ENCODE peak calls at places on chromosomes 5 and 9, in six cellular contexts. Z is sigmoid colon, L is AG10803, N is kidney, I is spleen, U is astrocyte of the spinal cord. P is an unnamed sample.

GRCh38 chr5:141680751-141681201 is 1.3 kb downstream of the ARAP3 start:
- DNase-seq in Z (no peak), L (no peak), N (no peak), I (no peak), U (no peak), P (peak; percentile 64)

GRCh38 chr9:122143296-122143695 is 16.3 kb downstream of the NDUFA8 start:
- DNase-seq in Z (no peak), L (no peak), N (no peak), I (no peak), U (no peak), P (no peak)

GRCh38 chr5:174307031-174307408 is 261.5 kb downstream of the NSG2 start:
- DNase-seq in Z (no peak), L (no peak), N (no peak), I (no peak), U (no peak), P (no peak)

GRCh38 chr5:98771389-98772109 is 1.9 kb upstream of the RGMB start:
- DNase-seq in Z (peak; percentile 80), L (peak; percentile 94), N (no peak), I (no peak), U (peak; percentile 96), P (peak; percentile 87)

GRCh38 chr5:159987031-159987674 is 21.8 kb upstream of the TTC1 start:
- DNase-seq in Z (peak; percentile 84), L (peak; percentile 55), N (peak; percentile 93), I (peak; percentile 95), U (peak; percentile 72), P (peak; percentile 85)

GRCh38 chr5:97425511-97425910 is 242.5 kb upstream of the RIOK2 start:
- DNase-seq in Z (no peak), L (no peak), N (no peak), I (peak; percentile 23), U (no peak), P (peak; percentile 7)

GRCh38 chr9:133737071-133737773 is 930 bp downstream of the SARDH start:
- DNase-seq in Z (peak; percentile 56), L (no peak), N (peak; percentile 72), I (no peak), U (no peak), P (no peak)

GRCh38 chr9:7844283-7844682 is 44.7 kb upstream of the DMAC1 start:
- DNase-seq in Z (no peak), L (no peak), N (no peak), I (no peak), U (peak; percentile 7), P (peak; percentile 38)

GRCh38 chr5:160183075-160183474 is 46.2 kb upstream of the FABP6 start:
- DNase-seq in Z (no peak), L (no peak), N (no peak), I (no peak), U (no peak), P (no peak)

GRCh38 chr5:1293997-1294838 is 650 bp downstream of the TERT start:
- DNase-seq in Z (peak; percentile 54), L (no peak), N (peak; percentile 70), I (peak; percentile 74), U (no peak), P (no peak)

GRCh38 chr5:123696948-123697347 is 185.0 kb downstream of the CSNK1G3 start:
- DNase-seq in Z (peak; percentile 85), L (peak; percentile 88), N (peak; percentile 60), I (no peak), U (no peak), P (peak; percentile 60)

GRCh38 chr9:137411670-137412380 is 11.1 kb downstream of the EXD3 start:
- DNase-seq in Z (peak; percentile 89), L (peak; percentile 76), N (peak; percentile 96), I (peak; percentile 88), U (peak; percentile 94), P (peak; percentile 74)

GRCh38 chr9:31251386-31251785 is 1133.1 kb upstream of the ACO1 start:
- DNase-seq in Z (no peak), L (no peak), N (no peak), I (no peak), U (no peak), P (no peak)

GRCh38 chr5:178490935-178491632 is 99.1 kb downstream of the COL23A1 start:
- DNase-seq in Z (no peak), L (no peak), N (no peak), I (no peak), U (no peak), P (no peak)

GRCh38 chr5:131423056-131423455 is 159.2 kb downstream of the CDC42SE2 start:
- DNase-seq in Z (no peak), L (peak; percentile 8), N (no peak), I (no peak), U (peak; percentile 50), P (peak; percentile 47)

GRCh38 chr5:140261403-140262171 is 41.3 kb downstream of the PFDN1 start:
- DNase-seq in Z (peak; percentile 88), L (peak; percentile 85), N (peak; percentile 86), I (no peak), U (peak; percentile 85), P (peak; percentile 88)

GRCh38 chr9:130869250-130869649 is 27.4 kb downstream of the QRFP start:
- DNase-seq in Z (no peak), L (no peak), N (peak; percentile 75), I (peak; percentile 37), U (peak; percentile 55), P (no peak)

GRCh38 chr5:132526290-132526973 is 16.9 kb downstream of the IL5 start:
- DNase-seq in Z (no peak), L (peak; percentile 41), N (no peak), I (no peak), U (peak; percentile 56), P (peak; percentile 26)

GRCh38 chr5:138461343-138462125 is 3.7 kb upstream of the EGR1 start:
- DNase-seq in Z (no peak), L (peak; percentile 81), N (no peak), I (no peak), U (peak; percentile 62), P (peak; percentile 83)

GRCh38 chr9:113650207-113651131 is 186.9 kb downstream of the RGS3 start:
- DNase-seq in Z (peak; percentile 65), L (peak; percentile 73), N (no peak), I (no peak), U (peak; percentile 78), P (peak; percentile 88)

GRCh38 chr5:161676109-161676508 is 9.4 kb upstream of the GABRA6 start:
- DNase-seq in Z (no peak), L (no peak), N (no peak), I (no peak), U (no peak), P (no peak)

GRCh38 chr5:16617272-16617973 is 626 bp upstream of the RETREG1 start:
- DNase-seq in Z (no peak), L (no peak), N (no peak), I (peak; percentile 77), U (no peak), P (no peak)

GRCh38 chr5:81010636-81011035 is 50.5 kb downstream of the RASGRF2 start:
- DNase-seq in Z (no peak), L (no peak), N (no peak), I (no peak), U (no peak), P (peak; percentile 49)

GRCh38 chr9:119224431-119224830 is 144.8 kb downstream of the BRINP1 start:
- DNase-seq in Z (no peak), L (no peak), N (no peak), I (no peak), U (no peak), P (no peak)

GRCh38 chr9:127047971-127048370 is 74.5 kb downstream of the ANGPTL2 start:
- DNase-seq in Z (no peak), L (no peak), N (no peak), I (no peak), U (no peak), P (no peak)

GRCh38 chr5:64417390-64417789 is 88.4 kb upstream of the RGS7BP start:
- DNase-seq in Z (no peak), L (no peak), N (no peak), I (no peak), U (no peak), P (no peak)
- H3K4me3 ChIP-seq in Z (no peak overlapping the region), L (no peak overlapping the region), N (no peak overlapping the region), I (no peak overlapping the region), U (no peak overlapping the region), P (no peak overlapping the region)

GRCh38 chr5:43007246-43007910 is 32.7 kb downstream of the ANXA2R start:
- DNase-seq in Z (peak; percentile 89), L (peak; percentile 92), N (peak; percentile 93), I (peak; percentile 93), U (peak; percentile 95), P (peak; percentile 83)
- TF ChIP-seq CTCF in Z (no peak), L (peak; percentile 26), N (no peak), I (no peak), U (no peak), P (no peak)

DNA sequence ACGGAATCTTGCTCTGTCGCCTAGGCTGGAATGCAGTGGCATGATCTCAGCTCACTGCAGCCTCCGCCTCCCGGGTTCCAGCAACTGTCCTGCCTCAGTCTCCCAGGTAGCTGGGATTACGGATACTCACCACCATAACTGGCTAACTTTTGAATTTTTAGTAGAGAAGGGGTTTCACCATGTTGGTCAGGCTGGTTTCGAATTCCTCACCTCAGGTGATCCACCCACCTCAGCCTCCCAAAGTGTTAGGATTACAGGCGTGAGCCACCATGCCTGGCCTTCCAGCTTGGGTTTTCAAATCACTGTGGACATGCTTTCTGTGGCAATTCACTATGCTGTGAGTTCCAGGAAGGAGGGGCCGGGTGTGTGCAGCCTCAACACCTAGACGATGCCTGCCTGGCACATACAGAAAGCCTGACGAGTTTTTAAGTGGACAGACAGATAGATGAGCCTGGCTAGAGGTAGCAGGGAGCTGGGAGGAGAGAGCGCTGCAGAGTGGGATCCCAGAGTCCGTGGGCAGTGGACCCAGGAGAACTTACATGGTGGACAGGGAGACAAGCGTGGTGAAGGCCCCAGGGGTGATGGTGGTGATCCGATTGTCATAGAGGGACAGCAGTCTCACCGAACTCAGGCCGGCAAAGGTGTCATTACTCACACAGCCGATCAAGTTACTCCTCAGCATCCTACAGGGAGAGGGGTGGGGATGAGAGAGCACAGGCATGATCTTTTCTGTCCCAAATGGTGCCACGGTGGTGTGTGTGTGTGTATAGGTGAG is 173.4 kb upstream of the PANK3 start:
- DNase-seq in Z (no peak), L (no peak), N (no peak), I (peak; percentile 65), U (no peak), P (no peak)
- H3K4me3 ChIP-seq in Z (no peak overlapping the region), L (no peak overlapping the region), N (no peak overlapping the region), I (no peak overlapping the region), U (no peak overlapping the region), P (no peak overlapping the region)

GRCh38 chr5:55220433-55221185 is 6.5 kb downstream of the MCIDAS start:
- DNase-seq in Z (no peak), L (no peak), N (peak; percentile 78), I (no peak), U (no peak), P (no peak)
- TF ChIP-seq CTCF in Z (no peak), L (no peak), N (no peak), I (no peak), U (no peak), P (no peak)

DNA sequence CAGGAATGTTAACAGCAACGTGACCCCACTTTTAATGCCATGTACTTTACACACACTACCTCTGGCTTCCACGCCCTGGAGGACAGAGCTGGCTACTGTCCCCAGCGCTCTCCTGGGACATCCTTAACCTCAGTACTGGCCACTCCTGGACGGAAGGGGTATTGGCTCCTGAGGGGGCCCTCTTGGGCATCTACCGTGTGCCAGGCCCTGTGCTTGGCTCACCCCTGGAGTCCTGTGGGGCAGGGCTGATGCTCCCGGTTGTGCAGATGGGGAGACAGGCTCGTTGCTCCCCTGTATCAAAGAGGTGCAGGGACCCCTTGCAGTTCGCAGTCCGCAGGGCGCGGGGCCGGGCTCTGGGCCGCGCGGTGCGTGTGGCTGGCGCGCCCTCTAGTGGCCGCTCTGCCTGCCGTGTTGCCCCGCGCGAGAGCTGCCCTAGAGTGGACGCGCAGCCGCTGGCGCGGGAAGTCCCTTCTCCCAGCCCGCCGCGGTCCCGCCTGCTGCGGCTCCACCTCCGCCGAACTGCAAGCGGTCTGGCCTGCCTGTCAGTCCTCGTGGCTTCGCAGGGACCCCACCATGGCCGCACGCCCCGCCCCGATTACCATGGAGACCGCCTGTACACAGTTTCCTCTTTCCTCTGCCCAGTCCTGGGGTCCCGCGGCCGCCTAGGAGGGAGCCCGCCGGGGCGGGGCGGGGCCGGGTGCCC is at the start of gene WDR38:
- DNase-seq in Z (peak; percentile 85), L (peak; percentile 63), N (peak; percentile 91), I (peak; percentile 95), U (peak; percentile 77), P (peak; percentile 58)
- H3K4me3 ChIP-seq in Z (peak within 1 kb of the TSS; percentile 55), L (peak within 1 kb of the TSS; percentile 63), N (peak within 1 kb of the TSS; percentile 33), I (peak within 1 kb of the TSS; percentile 44), U (peak within 1 kb of the TSS; percentile 44), P (peak within 1 kb of the TSS; percentile 48)